ENCODE peak calls at places on chromosomes 5 and 9, in eight cellular contexts. E is T-helper 17 cell; C is posterior cingulate gyrus; A is stimulated activated CD8-positive, alpha-beta memory T cell treated with anti-CD3 and anti-CD28 coated beads, Interleukin-4, amount 100 ng/mL, for 4 hours; M is NCI-H774; S is A549; N is HTR-8/SVneo; D is naive thymus-derived CD8-positive, alpha-beta T cell. Z is an unnamed sample.

GRCh38 chr5:33936004-33936380 is 194 bp upstream of the RXFP3 start:
- DNase-seq in E (no peak), C (peak), A (no peak), M (peak), S (peak), N (peak), D (peak), Z (no peak)

GRCh38 chr5:76331139-76331538 is 71.9 kb upstream of the IQGAP2 start:
- DNase-seq in E (no peak), C (no peak), A (no peak), M (no peak), S (no peak), N (no peak), D (no peak), Z (no peak)

GRCh38 chr5:17217421-17218352 is at the start of gene BASP1:
- DNase-seq in E (peak), C (peak), A (no peak), M (peak), S (peak), N (peak), D (peak), Z (peak)

GRCh38 chr5:106314221-106314824 is 1356.4 kb downstream of the EFNA5 start:
- DNase-seq in E (no peak), C (no peak), A (no peak), M (no peak), S (no peak), N (no peak), D (no peak), Z (no peak)

GRCh38 chr5:18393546-18393945 is 759.3 kb downstream of the TAF11L14 start:
- DNase-seq in E (no peak), C (no peak), A (no peak), M (no peak), S (no peak), N (no peak), D (no peak), Z (no peak)

GRCh38 chr9:75451505-75451904 is 363.2 kb downstream of the OSTF1 start:
- DNase-seq in E (no peak), C (no peak), A (no peak), M (no peak), S (no peak), N (no peak), D (no peak), Z (no peak)

GRCh38 chr5:111425205-111425604 is 87.1 kb downstream of the STARD4 start:
- DNase-seq in E (no peak), C (no peak), A (no peak), M (no peak), S (no peak), N (no peak), D (no peak), Z (no peak)

GRCh38 chr5:169635933-169636332 is 1.1 kb upstream of the DOCK2 start:
- DNase-seq in E (no peak), C (no peak), A (no peak), M (no peak), S (no peak), N (no peak), D (no peak), Z (no peak)

GRCh38 chr5:114419941-114420340 is 58.1 kb downstream of the KCNN2 start:
- DNase-seq in E (no peak), C (no peak), A (no peak), M (no peak), S (no peak), N (no peak), D (no peak), Z (no peak)

GRCh38 chr5:92222449-92222848 is 839.3 kb upstream of the ARRDC3 start:
- DNase-seq in E (no peak), C (no peak), A (no peak), M (no peak), S (peak), N (no peak), D (no peak), Z (no peak)

GRCh38 chr9:107213080-107213479 is 70.0 kb upstream of the RAD23B start:
- DNase-seq in E (no peak), C (no peak), A (no peak), M (no peak), S (no peak), N (no peak), D (no peak), Z (no peak)

GRCh38 chr9:138074516-138074915 is 196.9 kb downstream of the CACNA1B start:
- DNase-seq in E (no peak), C (no peak), A (no peak), M (no peak), S (no peak), N (no peak), D (no peak), Z (no peak)

GRCh38 chr5:179334017-179334765 is 11.1 kb downstream of the ADAMTS2 start:
- DNase-seq in E (no peak), C (no peak), A (no peak), M (no peak), S (no peak), N (no peak), D (no peak), Z (no peak)

GRCh38 chr9:78031271-78031825 is at the start of gene GNAQ:
- DNase-seq in E (peak), C (no peak), A (no peak), M (no peak), S (no peak), N (no peak), D (peak), Z (peak)

GRCh38 chr5:91541696-91542095 is 158.6 kb upstream of the ARRDC3 start:
- DNase-seq in E (no peak), C (no peak), A (no peak), M (no peak), S (peak), N (no peak), D (no peak), Z (peak)

GRCh38 chr5:39755986-39756385 is 331.2 kb upstream of the DAB2 start:
- DNase-seq in E (no peak), C (no peak), A (no peak), M (no peak), S (peak), N (peak), D (no peak), Z (peak)

GRCh38 chr5:178642351-178642909 is 15.6 kb upstream of the CLK4 start:
- DNase-seq in E (no peak), C (no peak), A (no peak), M (no peak), S (no peak), N (peak), D (no peak), Z (peak)

GRCh38 chr5:61139931-61140330 is 22.3 kb downstream of the SMIM15 start:
- DNase-seq in E (no peak), C (no peak), A (no peak), M (no peak), S (no peak), N (no peak), D (no peak), Z (no peak)

GRCh38 chr9:89022902-89023301 is 31.6 kb downstream of the S1PR3 start:
- DNase-seq in E (no peak), C (no peak), A (no peak), M (no peak), S (no peak), N (no peak), D (no peak), Z (no peak)

GRCh38 chr5:179923422-179923821 is 15.7 kb upstream of the TBC1D9B start:
- DNase-seq in E (no peak), C (no peak), A (no peak), M (no peak), S (no peak), N (no peak), D (no peak), Z (no peak)

GRCh38 chr9:87212563-87213154 is 265.4 kb upstream of the GAS1 start:
- DNase-seq in E (no peak), C (no peak), A (no peak), M (no peak), S (no peak), N (no peak), D (no peak), Z (no peak)

GRCh38 chr5:1912951-1913565 is 30.3 kb upstream of the IRX4 start:
- DNase-seq in E (no peak), C (no peak), A (no peak), M (no peak), S (no peak), N (no peak), D (no peak), Z (no peak)

GRCh38 chr9:129143461-129143927 is 32.3 kb downstream of the PTPA start:
- DNase-seq in E (no peak), C (no peak), A (no peak), M (no peak), S (no peak), N (no peak), D (no peak), Z (no peak)

GRCh38 chr9:33131505-33132248 is 35.5 kb downstream of the B4GALT1 start:
- DNase-seq in E (no peak), C (no peak), A (no peak), M (no peak), S (no peak), N (no peak), D (no peak), Z (no peak)

GRCh38 chr5:38157024-38157423 is 101.3 kb upstream of the EGFLAM start:
- DNase-seq in E (no peak), C (no peak), A (no peak), M (no peak), S (no peak), N (no peak), D (no peak), Z (no peak)

GRCh38 chr5:103510851-103511553 is 51.6 kb downstream of the NUDT12 start:
- DNase-seq in E (no peak), C (no peak), A (no peak), M (no peak), S (peak), N (no peak), D (no peak), Z (no peak)

GRCh38 chr9:129323376-129323998 is 145.4 kb upstream of the IER5L start:
- DNase-seq in E (no peak), C (no peak), A (no peak), M (no peak), S (no peak), N (no peak), D (no peak), Z (no peak)

GRCh38 chr5:42361321-42361688 is 61.9 kb upstream of the GHR start:
- DNase-seq in E (no peak), C (no peak), A (no peak), M (no peak), S (no peak), N (no peak), D (no peak), Z (no peak)

GRCh38 chr5:17813214-17813613 is 179.0 kb downstream of the TAF11L14 start:
- DNase-seq in E (no peak), C (no peak), A (no peak), M (no peak), S (no peak), N (no peak), D (no peak), Z (no peak)

GRCh38 chr9:14865206-14865605 is 45.0 kb downstream of the FREM1 start:
- DNase-seq in E (no peak), C (no peak), A (no peak), M (peak), S (no peak), N (no peak), D (no peak), Z (no peak)

GRCh38 chr5:98320317-98320716 is 453.1 kb upstream of the RGMB start:
- DNase-seq in E (no peak), C (no peak), A (no peak), M (no peak), S (no peak), N (no peak), D (no peak), Z (no peak)

GRCh38 chr9:91761362-91761761 is 188.7 kb downstream of the ROR2 start:
- DNase-seq in E (no peak), C (no peak), A (no peak), M (no peak), S (no peak), N (no peak), D (no peak), Z (no peak)

Z was measured in SW 1271.